ENCODE peak calls at places on chromosome 16, in seven cellular contexts. C is OCI-LY7; Y is stimulated activated CD8-positive, alpha-beta memory T cell treated with anti-CD3 and anti-CD28 coated beads, Interleukin-7, amount 100 ng/mL, for 1 hour; G is activated CD4-positive, alpha-beta T cell treated with anti-CD3 and anti-CD28 coated beads, Interleukin-2, amount 10 ng/mL, durations not matched to agents 7 days and 5 days; I is activated B cell treated with CpG ODN at 0.5 μM for 24 hours; N is BJ; R is effector memory CD4-positive, alpha-beta T cell. T is an unnamed sample.

GRCh38 chr16:51134269-51134812 is 16.7 kb downstream of the SALL1 start:
- DNase-seq in C (no peak), Y (no peak), G (no peak), I (no peak), N (no peak), R (no peak), T (no peak)

GRCh38 chr16:25151996-25152395 is 40.5 kb downstream of the LCMT1 start:
- DNase-seq in C (no peak), Y (no peak), G (no peak), I (no peak), N (peak), R (no peak), T (no peak)

GRCh38 chr16:69424935-69425784 is 741 bp downstream of the CYB5B start:
- DNase-seq in C (peak), Y (no peak), G (no peak), I (no peak), N (no peak), R (no peak), T (no peak)

GRCh38 chr16:51813609-51814008 is 662.5 kb upstream of the SALL1 start:
- DNase-seq in C (no peak), Y (no peak), G (no peak), I (no peak), N (no peak), R (no peak), T (no peak)

GRCh38 chr16:31085371-31085770 is 3.4 kb downstream of the PRSS53 start:
- DNase-seq in C (no peak), Y (no peak), G (no peak), I (no peak), N (no peak), R (no peak), T (no peak)

GRCh38 chr16:84765606-84766580 is 53.9 kb upstream of the CRISPLD2 start:
- DNase-seq in C (no peak), Y (no peak), G (no peak), I (no peak), N (no peak), R (no peak), T (no peak)

GRCh38 chr16:88669986-88670385 is 7.1 kb upstream of the MVD start:
- DNase-seq in C (no peak), Y (no peak), G (no peak), I (no peak), N (no peak), R (no peak), T (no peak)

GRCh38 chr16:66431760-66432159 is 4.7 kb downstream of the BEAN1 start:
- DNase-seq in C (no peak), Y (no peak), G (no peak), I (no peak), N (no peak), R (no peak), T (no peak)

GRCh38 chr16:67396159-67396774 is 3.0 kb upstream of the TPPP3 start:
- DNase-seq in C (no peak), Y (no peak), G (no peak), I (no peak), N (peak), R (no peak), T (no peak)

GRCh38 chr16:10846213-10846998 is 27.8 kb upstream of the TVP23A start:
- DNase-seq in C (no peak), Y (no peak), G (no peak), I (no peak), N (no peak), R (no peak), T (no peak)

GRCh38 chr16:21169249-21169981 is 10.9 kb downstream of the LDAF1 start:
- DNase-seq in C (no peak), Y (no peak), G (no peak), I (no peak), N (no peak), R (no peak), T (no peak)

GRCh38 chr16:56203052-56203451 is 11.8 kb downstream of the GNAO1 start:
- DNase-seq in C (peak), Y (no peak), G (peak), I (no peak), N (no peak), R (peak), T (peak)

GRCh38 chr16:85019659-85020245 is 7.8 kb upstream of the KIAA0513 start:
- DNase-seq in C (no peak), Y (no peak), G (no peak), I (no peak), N (no peak), R (no peak), T (no peak)

GRCh38 chr16:85755929-85756768 is 5.3 kb upstream of the C16orf74 start:
- DNase-seq in C (peak), Y (no peak), G (no peak), I (peak), N (no peak), R (no peak), T (peak)

GRCh38 chr16:73066321-73066926 is 18.5 kb upstream of the ZFHX3 start:
- DNase-seq in C (no peak), Y (no peak), G (no peak), I (no peak), N (no peak), R (no peak), T (no peak)

GRCh38 chr16:11114366-11115164 is 141.4 kb downstream of the SOCS1 start:
- DNase-seq in C (no peak), Y (no peak), G (peak), I (no peak), N (no peak), R (no peak), T (peak)

GRCh38 chr16:68506331-68507053 is 32.6 kb upstream of the ZFP90 start:
- DNase-seq in C (no peak), Y (no peak), G (no peak), I (no peak), N (no peak), R (no peak), T (no peak)

GRCh38 chr16:886802-887731 is 83.7 kb downstream of the LMF1 start:
- DNase-seq in C (no peak), Y (no peak), G (no peak), I (no peak), N (no peak), R (no peak), T (no peak)